ENCODE peak calls at places on chromosomes 5 and 9, in nine cellular contexts. N is AML-193; M is NCI-H2081; S is colonic mucosa; K is fibroblast of pulmonary artery; R is stomach; O is activated T-helper 9 cell treated with anti-CD3 and anti-CD28 coated beads, Interleukin-2, amount 50 U/mL, for 16 hours; Z is activated naive CD4-positive, alpha-beta T cell; L is GM13977. T is an unnamed sample.
A peak's percentile ranks its signal among the peaks of the same experiment; 100 is the strongest.

GRCh38 chr5:77175235-77175634 is 35.2 kb upstream of the PDE8B start:
- DNase-seq in R (no peak), S (no peak), K (no peak), M (no peak), Z (no peak), N (no peak), O (no peak), L (no peak), T (no peak)

GRCh38 chr9:87834357-87834756 is 48.3 kb upstream of the SPATA31E1 start:
- DNase-seq in L (no peak), N (no peak), Z (no peak), R (no peak), M (no peak), O (no peak), K (no peak), S (peak; percentile 27), T (no peak)

GRCh38 chr5:2675548-2675947 is 75.9 kb downstream of the IRX2 start:
- DNase-seq in K (no peak), O (no peak), N (no peak), L (no peak), R (no peak), Z (no peak), S (no peak), M (no peak), T (no peak)

GRCh38 chr9:69771775-69772418 is 12.1 kb upstream of the PTAR1 start:
- DNase-seq in K (peak; percentile 74), L (no peak), N (no peak), S (no peak), M (no peak), O (no peak), R (no peak), Z (no peak), T (no peak)

GRCh38 chr5:67221487-67222242 is 25.1 kb upstream of the CD180 start:
- DNase-seq in S (no peak), K (no peak), L (peak; percentile 34), N (no peak), M (no peak), Z (no peak), R (no peak), O (peak; percentile 13), T (no peak)

GRCh38 chr9:131889437-131890244 is 149.8 kb upstream of the RAPGEF1 start:
- DNase-seq in S (no peak), N (no peak), K (no peak), O (no peak), Z (no peak), L (no peak), R (peak; percentile 29), M (no peak), T (no peak)

GRCh38 chr9:104885818-104886709 is 41.9 kb downstream of the ABCA1 start:
- DNase-seq in L (no peak), S (no peak), K (no peak), R (no peak), O (no peak), M (no peak), Z (no peak), N (no peak), T (no peak)

GRCh38 chr9:72442212-72442607 is 77.2 kb upstream of the ZFAND5 start:
- DNase-seq in M (no peak), N (no peak), R (no peak), S (no peak), K (peak; percentile 81), O (no peak), Z (no peak), L (no peak), T (peak; percentile 8)

GRCh38 chr5:74094096-74094778 is 468.2 kb downstream of the ARHGEF28 start:
- DNase-seq in S (no peak), L (no peak), N (no peak), O (no peak), R (no peak), Z (no peak), M (no peak), K (peak; percentile 67), T (peak; percentile 31)

GRCh38 chr5:132254321-132254977 is 3.0 kb upstream of the PDLIM4 start:
- DNase-seq in S (no peak), L (no peak), Z (no peak), K (no peak), O (no peak), R (peak; percentile 71), N (no peak), M (no peak), T (no peak)

GRCh38 chr5:56725709-56726108 is 89.6 kb upstream of the MAP3K1 start:
- DNase-seq in Z (no peak), O (no peak), K (peak; percentile 5), L (no peak), R (no peak), M (no peak), N (no peak), S (no peak), T (no peak)

GRCh38 chr5:135850671-135851070 is 16.2 kb downstream of the SLC25A48 start:
- DNase-seq in Z (no peak), N (no peak), L (no peak), R (no peak), O (no peak), M (no peak), K (no peak), S (no peak), T (no peak)

GRCh38 chr9:110971234-110971633 is 67.0 kb downstream of the LPAR1 start:
- DNase-seq in S (no peak), M (no peak), N (no peak), K (no peak), R (no peak), O (no peak), L (no peak), Z (no peak), T (no peak)

GRCh38 chr5:147481376-147481775 is 28.5 kb downstream of the DPYSL3 start:
- DNase-seq in Z (no peak), S (no peak), N (no peak), R (no peak), O (no peak), L (no peak), M (no peak), K (peak; percentile 76), T (no peak)

GRCh38 chr9:76441551-76442322 is 17.2 kb upstream of the GCNT1 start:
- DNase-seq in O (peak; percentile 15), M (no peak), R (no peak), Z (no peak), S (no peak), K (peak; percentile 38), L (peak; percentile 31), N (no peak), T (peak; percentile 77)

GRCh38 chr5:6733411-6734242 is 20.4 kb downstream of the TENT4A start:
- DNase-seq in K (peak; percentile 73), O (no peak), R (no peak), M (no peak), Z (no peak), L (no peak), N (no peak), S (no peak), T (no peak)

GRCh38 chr5:99176186-99176585 is 247.4 kb upstream of the CHD1 start:
- DNase-seq in O (no peak), M (no peak), N (no peak), Z (no peak), S (no peak), L (no peak), K (no peak), R (no peak), T (no peak)

GRCh38 chr5:159448-160172 is 31.7 kb upstream of the LRRC14B start:
- DNase-seq in O (no peak), M (no peak), Z (no peak), R (peak; percentile 9), K (peak; percentile 24), L (no peak), S (no peak), N (no peak), T (no peak)

GRCh38 chr9:137621131-137621757 is 2.4 kb downstream of the EHMT1 start:
- DNase-seq in S (no peak), R (no peak), M (no peak), N (peak; percentile 15), Z (no peak), L (no peak), O (no peak), K (peak; percentile 40), T (peak; percentile 47)

GRCh38 chr9:128275198-128276007 is at the start of gene GOLGA2:
- DNase-seq in L (peak; percentile 84), R (no peak), Z (no peak), S (peak; percentile 41), K (peak; percentile 72), N (no peak), M (no peak), O (no peak), T (peak; percentile 65)

GRCh38 chr5:74903165-74903787 is 37.1 kb upstream of the FAM169A start:
- DNase-seq in K (peak; percentile 3), L (peak; percentile 38), N (no peak), R (peak; percentile 71), O (no peak), S (peak; percentile 62), Z (no peak), M (peak; percentile 34), T (no peak)

GRCh38 chr5:82019342-82020138 is 47.7 kb downstream of the ATG10 start:
- DNase-seq in L (no peak), Z (no peak), M (peak; percentile 63), R (no peak), S (no peak), O (no peak), N (no peak), K (no peak), T (no peak)

GRCh38 chr9:109182940-109183798 is 16.1 kb upstream of the FRRS1L start:
- DNase-seq in N (peak; percentile 0), Z (no peak), O (no peak), S (peak; percentile 54), R (peak; percentile 57), L (peak; percentile 48), M (no peak), K (peak; percentile 30), T (peak; percentile 53)

GRCh38 chr5:81393783-81394718 is at the start of gene ACOT12:
- DNase-seq in N (no peak), R (no peak), O (no peak), K (peak; percentile 24), Z (no peak), L (no peak), S (no peak), M (no peak), T (no peak)

GRCh38 chr5:138230981-138231589 is 18.0 kb upstream of the CDC23 start:
- DNase-seq in M (no peak), Z (no peak), N (no peak), L (no peak), S (no peak), K (peak; percentile 68), R (peak; percentile 50), O (no peak), T (no peak)

GRCh38 chr5:151684690-151685361 is 1.9 kb downstream of the SPARC start:
- DNase-seq in O (no peak), K (peak; percentile 96), L (no peak), R (no peak), Z (no peak), M (no peak), S (peak; percentile 34), N (no peak), T (peak; percentile 93)

GRCh38 chr9:136683173-136683745 is 4.0 kb downstream of the AGPAT2 start:
- DNase-seq in O (no peak), R (no peak), Z (no peak), L (no peak), K (no peak), M (no peak), S (no peak), N (no peak), T (no peak)

GRCh38 chr9:127778280-127779135 is at the start of gene SH2D3C:
- DNase-seq in Z (no peak), M (no peak), K (no peak), N (no peak), L (no peak), S (peak; percentile 47), O (no peak), R (no peak), T (no peak)

GRCh38 chr9:7452378-7452777 is 347.2 kb downstream of the DMAC1 start:
- DNase-seq in M (no peak), K (no peak), L (no peak), O (no peak), S (no peak), Z (no peak), R (no peak), N (no peak), T (no peak)

GRCh38 chr9:92384373-92384772 is 20.0 kb downstream of the OGN start:
- DNase-seq in K (no peak), O (no peak), S (no peak), L (no peak), M (no peak), N (no peak), Z (no peak), R (no peak), T (peak; percentile 25)